ENCODE peak calls at places on chromosomes 1 and 21, in nine cellular contexts. One of them, this sample, is unnamed.

GRCh38 chr21:41877901-41878830 is 978 bp downstream of the PRDM15 start:
- DNase-seq in psoas muscle: no peak
- DNase-seq in fibroblast of pulmonary artery: peak
- DNase-seq in progenitor cell of endocrine pancreas: no peak
- DNase-seq in D721Med: peak
- DNase-seq in AG04450: no peak
- DNase-seq in A549: peak
- DNase-seq in CD14-positive monocyte: no peak
- DNase-seq in tibial nerve: peak
- DNase-seq in this sample: peak

GRCh38 chr1:26370591-26371382 is 1.8 kb downstream of the ZNF683 start:
- DNase-seq in fibroblast of pulmonary artery: no peak
- DNase-seq in AG04450: no peak
- DNase-seq in A549: no peak
- DNase-seq in psoas muscle: no peak
- DNase-seq in D721Med: no peak
- DNase-seq in CD14-positive monocyte: no peak
- DNase-seq in progenitor cell of endocrine pancreas: no peak
- DNase-seq in tibial nerve: no peak
- DNase-seq in this sample: no peak

GRCh38 chr1:201450721-201451291 is 18.2 kb downstream of the PHLDA3 start:
- DNase-seq in AG04450: peak
- DNase-seq in progenitor cell of endocrine pancreas: no peak
- DNase-seq in D721Med: no peak
- DNase-seq in CD14-positive monocyte: no peak
- DNase-seq in tibial nerve: no peak
- DNase-seq in psoas muscle: peak
- DNase-seq in fibroblast of pulmonary artery: peak
- DNase-seq in A549: no peak
- DNase-seq in this sample: peak

GRCh38 chr1:160108888-160109662 is 6.5 kb upstream of the ATP1A2 start:
- DNase-seq in fibroblast of pulmonary artery: peak
- DNase-seq in CD14-positive monocyte: peak
- DNase-seq in D721Med: no peak
- DNase-seq in tibial nerve: peak
- DNase-seq in psoas muscle: no peak
- DNase-seq in progenitor cell of endocrine pancreas: no peak
- DNase-seq in A549: peak
- DNase-seq in AG04450: no peak
- DNase-seq in this sample: no peak

GRCh38 chr1:26862781-26863676 is at the start of gene SFN:
- DNase-seq in psoas muscle: no peak
- DNase-seq in fibroblast of pulmonary artery: no peak
- DNase-seq in CD14-positive monocyte: no peak
- DNase-seq in tibial nerve: no peak
- DNase-seq in progenitor cell of endocrine pancreas: no peak
- DNase-seq in D721Med: no peak
- DNase-seq in A549: peak
- DNase-seq in AG04450: no peak
- DNase-seq in this sample: no peak

GRCh38 chr1:93581917-93582850 is 99.5 kb downstream of the BCAR3 start:
- DNase-seq in tibial nerve: no peak
- DNase-seq in CD14-positive monocyte: no peak
- DNase-seq in psoas muscle: no peak
- DNase-seq in A549: no peak
- DNase-seq in D721Med: no peak
- DNase-seq in AG04450: no peak
- DNase-seq in progenitor cell of endocrine pancreas: no peak
- DNase-seq in fibroblast of pulmonary artery: no peak
- DNase-seq in this sample: no peak

GRCh38 chr1:178578541-178578940 is 65.6 kb downstream of the TEX35 start:
- DNase-seq in D721Med: no peak
- DNase-seq in fibroblast of pulmonary artery: no peak
- DNase-seq in tibial nerve: no peak
- DNase-seq in CD14-positive monocyte: no peak
- DNase-seq in progenitor cell of endocrine pancreas: no peak
- DNase-seq in AG04450: no peak
- DNase-seq in A549: no peak
- DNase-seq in psoas muscle: no peak
- DNase-seq in this sample: no peak

GRCh38 chr1:238738942-238739341 is 647.4 kb upstream of the CHRM3 start:
- DNase-seq in progenitor cell of endocrine pancreas: no peak
- DNase-seq in fibroblast of pulmonary artery: no peak
- DNase-seq in tibial nerve: no peak
- DNase-seq in A549: no peak
- DNase-seq in psoas muscle: no peak
- DNase-seq in D721Med: no peak
- DNase-seq in CD14-positive monocyte: no peak
- DNase-seq in AG04450: no peak
- DNase-seq in this sample: no peak

GRCh38 chr1:905811-906531 is 17.8 kb upstream of the SAMD11 start:
- DNase-seq in A549: no peak
- DNase-seq in D721Med: no peak
- DNase-seq in psoas muscle: peak
- DNase-seq in tibial nerve: no peak
- DNase-seq in AG04450: no peak
- DNase-seq in progenitor cell of endocrine pancreas: peak
- DNase-seq in fibroblast of pulmonary artery: no peak
- DNase-seq in CD14-positive monocyte: peak
- DNase-seq in this sample: no peak

GRCh38 chr1:147822292-147822691 is 61.9 kb upstream of the GJA5 start:
- DNase-seq in fibroblast of pulmonary artery: no peak
- DNase-seq in CD14-positive monocyte: no peak
- DNase-seq in A549: no peak
- DNase-seq in tibial nerve: no peak
- DNase-seq in progenitor cell of endocrine pancreas: no peak
- DNase-seq in D721Med: no peak
- DNase-seq in AG04450: no peak
- DNase-seq in psoas muscle: no peak
- DNase-seq in this sample: no peak

GRCh38 chr21:46431884-46432488 is 26.7 kb upstream of the DIP2A start:
- DNase-seq in tibial nerve: no peak
- DNase-seq in AG04450: no peak
- DNase-seq in D721Med: no peak
- DNase-seq in progenitor cell of endocrine pancreas: no peak
- DNase-seq in psoas muscle: no peak
- DNase-seq in fibroblast of pulmonary artery: no peak
- DNase-seq in CD14-positive monocyte: no peak
- DNase-seq in A549: no peak
- DNase-seq in this sample: no peak

GRCh38 chr21:37220433-37220980 is 46.6 kb downstream of the VPS26C start:
- DNase-seq in D721Med: no peak
- DNase-seq in CD14-positive monocyte: no peak
- DNase-seq in psoas muscle: no peak
- DNase-seq in tibial nerve: peak
- DNase-seq in AG04450: no peak
- DNase-seq in progenitor cell of endocrine pancreas: no peak
- DNase-seq in fibroblast of pulmonary artery: peak
- DNase-seq in A549: peak
- DNase-seq in this sample: no peak

GRCh38 chr1:61950418-61950817 is 208.1 kb downstream of the PATJ start:
- DNase-seq in CD14-positive monocyte: no peak
- DNase-seq in A549: peak
- DNase-seq in AG04450: no peak
- DNase-seq in D721Med: no peak
- DNase-seq in fibroblast of pulmonary artery: peak
- DNase-seq in progenitor cell of endocrine pancreas: no peak
- DNase-seq in psoas muscle: no peak
- DNase-seq in tibial nerve: no peak
- DNase-seq in this sample: no peak

GRCh38 chr1:205735218-205735617 is 14.8 kb downstream of the NUCKS1 start:
- DNase-seq in CD14-positive monocyte: no peak
- DNase-seq in fibroblast of pulmonary artery: no peak
- DNase-seq in D721Med: no peak
- DNase-seq in psoas muscle: no peak
- DNase-seq in tibial nerve: no peak
- DNase-seq in A549: no peak
- DNase-seq in progenitor cell of endocrine pancreas: no peak
- DNase-seq in AG04450: no peak
- DNase-seq in this sample: no peak

GRCh38 chr1:156583821-156584622 is 4.5 kb downstream of the TTC24 start:
- DNase-seq in A549: peak
- DNase-seq in psoas muscle: peak
- DNase-seq in tibial nerve: peak
- DNase-seq in CD14-positive monocyte: peak
- DNase-seq in progenitor cell of endocrine pancreas: peak
- DNase-seq in AG04450: peak
- DNase-seq in fibroblast of pulmonary artery: peak
- DNase-seq in D721Med: peak
- DNase-seq in this sample: peak

GRCh38 chr1:229412056-229412455 is 21.8 kb downstream of the ACTA1 start:
- DNase-seq in progenitor cell of endocrine pancreas: no peak
- DNase-seq in AG04450: no peak
- DNase-seq in tibial nerve: no peak
- DNase-seq in D721Med: no peak
- DNase-seq in A549: no peak
- DNase-seq in CD14-positive monocyte: no peak
- DNase-seq in fibroblast of pulmonary artery: no peak
- DNase-seq in psoas muscle: no peak
- DNase-seq in this sample: no peak

GRCh38 chr1:110616587-110616986 is 10.4 kb upstream of the KCNA2 start:
- DNase-seq in CD14-positive monocyte: no peak
- DNase-seq in fibroblast of pulmonary artery: no peak
- DNase-seq in psoas muscle: no peak
- DNase-seq in A549: peak
- DNase-seq in AG04450: no peak
- DNase-seq in progenitor cell of endocrine pancreas: no peak
- DNase-seq in D721Med: no peak
- DNase-seq in tibial nerve: no peak
- DNase-seq in this sample: no peak

GRCh38 chr1:216917039-216917438 is 193.8 kb upstream of the ESRRG start:
- DNase-seq in A549: no peak
- DNase-seq in fibroblast of pulmonary artery: no peak
- DNase-seq in tibial nerve: no peak
- DNase-seq in CD14-positive monocyte: no peak
- DNase-seq in psoas muscle: no peak
- DNase-seq in AG04450: no peak
- DNase-seq in progenitor cell of endocrine pancreas: no peak
- DNase-seq in D721Med: no peak
- DNase-seq in this sample: no peak
- TF ChIP-seq CTCF in A549: no peak
- TF ChIP-seq CTCF in fibroblast of pulmonary artery: no peak
- TF ChIP-seq CTCF in tibial nerve: no peak
- TF ChIP-seq CTCF in CD14-positive monocyte: no peak
- TF ChIP-seq CTCF in psoas muscle: no peak
- TF ChIP-seq CTCF in AG04450: no peak
- TF ChIP-seq CTCF in progenitor cell of endocrine pancreas: no peak
- TF ChIP-seq CTCF in D721Med: no peak
- TF ChIP-seq CTCF in this sample: no peak

GRCh38 chr1:51276286-51276685 is 40.2 kb downstream of the RNF11 start:
- DNase-seq in psoas muscle: no peak
- DNase-seq in fibroblast of pulmonary artery: no peak
- DNase-seq in CD14-positive monocyte: no peak
- DNase-seq in A549: no peak
- DNase-seq in AG04450: no peak
- DNase-seq in D721Med: no peak
- DNase-seq in progenitor cell of endocrine pancreas: no peak
- DNase-seq in tibial nerve: no peak
- DNase-seq in this sample: no peak
- TF ChIP-seq CTCF in psoas muscle: no peak
- TF ChIP-seq CTCF in fibroblast of pulmonary artery: no peak
- TF ChIP-seq CTCF in CD14-positive monocyte: no peak
- TF ChIP-seq CTCF in A549: no peak
- TF ChIP-seq CTCF in AG04450: no peak
- TF ChIP-seq CTCF in D721Med: no peak
- TF ChIP-seq CTCF in progenitor cell of endocrine pancreas: no peak
- TF ChIP-seq CTCF in tibial nerve: no peak
- TF ChIP-seq CTCF in this sample: no peak

DNA sequence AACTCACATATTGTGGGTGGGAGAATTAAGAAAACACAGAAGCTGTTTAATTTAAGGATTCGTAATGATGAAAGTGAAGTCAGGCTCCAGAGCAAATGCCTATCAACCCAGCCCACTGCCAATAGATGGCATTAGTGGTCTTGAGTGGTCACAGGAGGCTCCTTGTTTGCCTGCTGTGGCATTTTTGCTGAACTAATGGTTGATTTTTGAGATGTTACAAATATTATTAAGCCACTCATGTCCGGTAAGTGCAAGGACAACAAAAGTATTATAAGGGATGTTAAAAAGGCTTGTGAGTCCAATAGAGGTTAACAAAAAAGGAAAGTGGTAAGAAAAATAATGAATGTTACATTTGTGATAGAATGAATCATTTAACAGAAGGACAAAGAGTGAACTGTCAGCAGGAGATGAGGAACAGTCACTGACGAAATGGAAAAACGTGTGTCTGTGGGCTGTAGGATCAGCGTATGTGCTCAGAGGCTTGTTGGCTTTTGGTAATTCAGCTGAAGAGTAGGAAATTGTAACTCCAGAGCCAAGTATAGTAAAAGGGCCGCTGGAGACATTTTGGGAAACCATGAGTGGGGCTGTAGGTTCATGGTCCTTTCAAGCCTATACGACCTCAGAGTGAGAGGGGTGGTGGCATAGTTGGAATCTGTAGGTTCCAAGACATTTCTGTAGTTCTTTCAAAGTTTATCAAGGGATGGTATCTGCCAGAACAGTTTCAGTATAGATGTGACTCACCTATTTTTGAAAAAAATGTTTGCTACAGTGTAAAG is 11.2 kb downstream of the SFT2D2 start:
- DNase-seq in progenitor cell of endocrine pancreas: no peak
- DNase-seq in tibial nerve: no peak
- DNase-seq in D721Med: no peak
- DNase-seq in psoas muscle: no peak
- DNase-seq in fibroblast of pulmonary artery: no peak
- DNase-seq in AG04450: no peak
- DNase-seq in A549: no peak
- DNase-seq in CD14-positive monocyte: no peak
- DNase-seq in this sample: no peak
- TF ChIP-seq CTCF in progenitor cell of endocrine pancreas: no peak
- TF ChIP-seq CTCF in tibial nerve: no peak
- TF ChIP-seq CTCF in D721Med: no peak
- TF ChIP-seq CTCF in psoas muscle: no peak
- TF ChIP-seq CTCF in fibroblast of pulmonary artery: no peak
- TF ChIP-seq CTCF in AG04450: no peak
- TF ChIP-seq CTCF in A549: no peak
- TF ChIP-seq CTCF in CD14-positive monocyte: no peak
- TF ChIP-seq CTCF in this sample: no peak

DNA sequence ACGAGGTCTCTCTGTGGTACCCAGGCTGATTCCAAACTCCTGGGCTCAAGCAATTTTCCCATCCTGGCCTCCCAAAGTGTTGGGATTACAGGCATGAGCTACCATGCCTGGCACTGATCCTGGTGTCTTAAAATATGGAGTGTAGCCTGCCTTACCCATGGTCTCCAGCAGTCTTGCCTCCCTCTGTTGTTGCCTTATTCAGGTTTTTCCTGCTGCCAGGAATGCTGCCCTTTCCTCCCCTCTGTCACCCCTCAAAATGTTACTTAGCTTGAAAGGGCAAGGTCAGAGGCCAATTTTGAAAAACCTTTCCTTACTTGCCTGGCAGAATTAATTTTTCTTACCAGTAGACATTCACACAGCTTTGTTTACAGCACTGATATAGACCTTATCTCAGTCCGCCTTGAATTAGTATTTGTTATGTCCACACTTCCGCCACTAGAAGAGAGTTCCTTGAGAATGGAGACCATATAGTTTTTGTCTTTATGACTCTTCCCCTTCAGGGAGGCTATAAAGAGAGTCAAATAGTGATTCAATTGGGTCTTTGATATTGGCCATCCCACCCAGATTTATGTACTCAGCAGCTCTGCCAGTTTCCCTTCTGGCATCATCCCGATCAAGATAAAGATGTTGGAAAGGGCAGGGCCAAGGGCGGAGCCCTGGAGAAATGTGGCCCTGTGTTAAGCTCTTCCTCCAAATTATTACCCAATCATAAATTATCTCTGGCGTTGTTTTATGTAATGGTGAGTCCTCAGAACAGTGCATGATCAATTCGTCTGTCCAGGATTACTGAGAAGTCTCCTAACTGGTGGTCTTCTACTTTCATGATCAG is 38.8 kb downstream of the C1orf21 start:
- DNase-seq in psoas muscle: no peak
- DNase-seq in A549: no peak
- DNase-seq in fibroblast of pulmonary artery: no peak
- DNase-seq in tibial nerve: no peak
- DNase-seq in CD14-positive monocyte: no peak
- DNase-seq in AG04450: no peak
- DNase-seq in progenitor cell of endocrine pancreas: no peak
- DNase-seq in D721Med: no peak
- DNase-seq in this sample: peak
- TF ChIP-seq CTCF in psoas muscle: no peak
- TF ChIP-seq CTCF in A549: no peak
- TF ChIP-seq CTCF in fibroblast of pulmonary artery: no peak
- TF ChIP-seq CTCF in tibial nerve: no peak
- TF ChIP-seq CTCF in CD14-positive monocyte: no peak
- TF ChIP-seq CTCF in AG04450: no peak
- TF ChIP-seq CTCF in progenitor cell of endocrine pancreas: no peak
- TF ChIP-seq CTCF in D721Med: no peak
- TF ChIP-seq CTCF in this sample: peak

This sample was measured in uterus.